ENCODE peak calls at places on chromosomes 11 and 22, in five cellular contexts. K is ovary; Y is cardiac muscle cell; R is CD4-positive, CD25-positive, alpha-beta regulatory T cell; T is hepatocyte. Q is an unnamed sample. For H3K36me3, the result is how much of the 10 kb centered on the place peaks cover.

GRCh38 chr11:8777907-8778767 is 95.5 kb downstream of the RPL27A start:
- DNase-seq in K (peak), Y (no peak), R (no peak), T (peak), Q (no peak)

GRCh38 chr11:97722721-97723120 is 1298.0 kb upstream of the CNTN5 start:
- DNase-seq in K (no peak), Y (no peak), R (no peak), T (no peak), Q (no peak)

GRCh38 chr11:83583953-83584352 is 297.8 kb upstream of the CCDC90B start:
- DNase-seq in K (no peak), Y (no peak), R (no peak), T (no peak), Q (no peak)

GRCh38 chr11:120180571-120181445 is 30.0 kb upstream of the OAF start:
- DNase-seq in K (no peak), Y (no peak), R (no peak), T (peak), Q (no peak)

GRCh38 chr11:121696177-121696863 is 243.6 kb upstream of the SORL1-AS1 start:
- DNase-seq in K (no peak), Y (no peak), R (no peak), T (no peak), Q (no peak)

GRCh38 chr22:43541462-43542407 is 129.9 kb downstream of the MPPED1 start:
- DNase-seq in K (no peak), Y (no peak), R (no peak), T (no peak), Q (no peak)

GRCh38 chr22:45971389-45972028 is 5.5 kb downstream of the WNT7B start:
- DNase-seq in K (no peak), Y (no peak), R (no peak), T (no peak), Q (no peak)

GRCh38 chr22:50325444-50326224 is 1.2 kb downstream of the DENND6B start:
- DNase-seq in K (no peak), Y (no peak), R (no peak), T (no peak), Q (no peak)

GRCh38 chr22:41842996-41843970 is 10.4 kb downstream of the SREBF2 start:
- DNase-seq in K (no peak), Y (no peak), R (no peak), T (no peak), Q (no peak)

GRCh38 chr11:10744206-10744605 is 6.8 kb upstream of the CTR9 start:
- DNase-seq in K (no peak), Y (no peak), R (no peak), T (no peak), Q (no peak)

GRCh38 chr11:8257003-8257664 is 6.5 kb downstream of the LMO1 start:
- DNase-seq in K (no peak), Y (no peak), R (no peak), T (no peak), Q (no peak)

GRCh38 chr11:15159085-15159484 is 44.4 kb downstream of the INSC start:
- DNase-seq in K (no peak), Y (no peak), R (no peak), T (peak), Q (no peak)

GRCh38 chr22:29260601-29261315 is 7.0 kb downstream of the RHBDD3 start:
- DNase-seq in K (no peak), Y (no peak), R (no peak), T (no peak), Q (no peak)

GRCh38 chr11:68658661-68659060 is 25.7 kb upstream of the GAL start:
- DNase-seq in K (no peak), Y (no peak), R (no peak), T (no peak), Q (no peak)

GRCh38 chr11:12266943-12267342 is 110.4 kb upstream of the PARVA start:
- DNase-seq in K (no peak), Y (no peak), R (no peak), T (no peak), Q (no peak)

GRCh38 chr11:69708731-69709401 is 5.0 kb upstream of the FGF19 start:
- DNase-seq in K (no peak), Y (peak), R (no peak), T (peak), Q (no peak)

GRCh38 chr22:39343259-39344045 is 6.3 kb upstream of the SYNGR1 start:
- DNase-seq in K (peak), Y (peak), R (peak), T (peak), Q (peak)

GRCh38 chr11:44032304-44033085 is 15.3 kb upstream of the ACCSL start:
- DNase-seq in K (no peak), Y (peak), R (no peak), T (no peak), Q (peak)

GRCh38 chr22:17159504-17159951 is 451 bp upstream of the HDHD5 start:
- DNase-seq in K (peak), Y (no peak), R (peak), T (peak), Q (peak)

GRCh38 chr22:40040927-40041326 is 46.2 kb downstream of the FAM83F start:
- DNase-seq in K (no peak), Y (peak), R (no peak), T (peak), Q (peak)

GRCh38 chr22:43845981-43846380 is 16.3 kb downstream of the SULT4A1 start:
- DNase-seq in K (peak), Y (no peak), R (no peak), T (no peak), Q (no peak)

DNA sequence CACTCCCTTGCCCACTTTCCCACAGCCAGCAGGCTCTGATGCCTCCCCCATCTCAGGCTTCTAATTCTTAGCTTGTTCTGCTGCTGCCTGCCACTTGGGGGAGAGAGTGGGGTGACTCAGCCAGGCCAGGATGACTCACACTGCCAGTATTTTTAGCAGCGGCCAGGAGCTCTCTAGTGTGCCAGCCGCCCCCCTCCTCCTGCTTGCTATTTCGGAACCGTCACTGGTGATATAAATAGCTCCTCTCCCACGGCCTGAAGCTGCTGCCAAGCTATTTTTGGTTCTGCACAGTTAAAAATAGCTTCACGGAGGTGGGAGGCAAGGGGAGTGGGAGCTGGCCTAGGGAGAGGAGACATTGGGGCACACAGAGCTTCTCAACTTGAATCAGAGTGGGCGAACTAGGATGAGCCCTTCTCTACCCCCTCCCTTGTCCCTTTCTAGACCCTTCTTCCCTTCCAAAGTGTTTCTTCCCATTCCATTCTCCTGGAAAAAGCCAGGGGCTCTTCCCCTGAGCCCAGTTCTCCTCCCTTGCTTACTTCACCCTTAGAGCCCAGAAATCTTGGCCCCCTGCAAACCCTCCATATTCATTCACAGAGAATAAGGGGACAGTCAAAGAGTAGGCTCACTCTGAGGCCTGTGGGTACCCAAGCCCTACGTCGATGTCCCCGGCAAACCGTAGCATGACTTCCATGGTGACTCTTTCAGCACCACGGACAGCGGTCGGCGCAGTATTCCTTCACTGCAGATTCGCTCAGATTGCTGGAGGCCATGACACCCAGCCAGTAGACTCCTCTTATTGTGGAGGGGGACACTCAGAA is 2.5 kb upstream of the NPAS4 start:
- DNase-seq in K (peak), Y (peak), R (no peak), T (peak), Q (peak)
- H3K27ac ChIP-seq in K (no peak), Y (peak), R (no peak), T (no peak), Q (no peak)

GRCh38 chr11:63574856-63575602 is 11.8 kb upstream of the PLAAT2 start:
- DNase-seq in K (peak), Y (no peak), R (no peak), T (peak), Q (no peak)
- H3K36me3 ChIP-seq in K (under half), Y (under half), R (under half), T (under half), Q (under half)

DNA sequence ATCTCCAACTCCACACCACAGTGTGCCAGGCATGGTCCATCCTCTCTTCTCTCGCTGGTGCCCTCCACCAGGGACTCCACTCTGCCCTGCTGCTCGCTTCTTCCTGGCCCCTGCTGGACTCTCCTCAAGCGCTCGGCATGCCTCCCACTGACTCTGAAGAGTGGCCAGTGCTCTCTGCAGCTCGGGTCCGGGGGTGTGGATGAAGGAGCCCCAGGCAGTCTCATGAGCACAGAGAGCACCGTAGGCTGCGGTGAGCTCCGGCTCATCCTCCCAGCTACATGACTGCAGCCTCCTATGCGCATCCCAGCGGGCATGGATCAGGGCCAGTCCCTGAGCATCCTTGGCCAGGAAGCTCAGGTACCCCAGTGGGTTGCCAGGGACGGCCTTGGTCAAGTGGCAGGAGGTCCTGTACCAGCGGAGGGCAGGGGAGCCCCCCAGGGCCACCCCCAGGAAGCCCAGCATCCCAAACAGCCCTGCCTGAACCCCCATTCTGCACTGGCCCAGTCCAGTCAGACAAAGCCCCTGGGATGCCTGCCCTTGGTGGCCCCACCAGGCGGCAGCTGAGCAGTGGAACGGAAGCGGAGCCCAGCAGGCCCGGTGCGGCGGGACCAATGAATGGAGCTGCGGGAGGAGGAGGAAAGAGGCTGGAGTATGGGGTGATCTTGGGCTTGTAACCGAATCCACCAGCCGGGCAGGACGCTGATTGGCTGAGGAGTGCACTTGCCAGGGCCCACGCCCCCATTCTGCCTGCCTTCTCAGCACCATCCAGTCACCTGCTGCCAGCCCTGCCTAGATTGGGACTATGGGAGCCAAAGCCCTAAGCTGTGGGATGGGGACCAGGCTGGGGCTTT is at the start of gene PLA2G3:
- DNase-seq in K (peak), Y (peak), R (no peak), T (peak), Q (no peak)
- H3K27ac ChIP-seq in K (no peak), Y (peak), R (no peak), T (no peak), Q (no peak)

GRCh38 chr11:66073669-66074068 is 3.6 kb downstream of the PACS1 start:
- DNase-seq in K (no peak), Y (no peak), R (no peak), T (no peak), Q (no peak)

GRCh38 chr11:66070604-66071325 is 693 bp downstream of the PACS1 start:
- DNase-seq in K (peak), Y (peak), R (no peak), T (peak), Q (peak)

GRCh38 chr11:66072518-66072917 is 2.4 kb downstream of the PACS1 start:
- DNase-seq in K (no peak), Y (no peak), R (no peak), T (no peak), Q (no peak)

GRCh38 chr11:66069715-66070603 is at the start of gene PACS1:
- DNase-seq in K (peak), Y (peak), R (peak), T (peak), Q (peak)

GRCh38 chr11:66071326-66071870 is 1.3 kb downstream of the PACS1 start:
- DNase-seq in K (no peak), Y (no peak), R (no peak), T (no peak), Q (no peak)
- H3K36me3 ChIP-seq in K (under half), Y (under half), R (under half), T (under half), Q (under half)

DNA sequence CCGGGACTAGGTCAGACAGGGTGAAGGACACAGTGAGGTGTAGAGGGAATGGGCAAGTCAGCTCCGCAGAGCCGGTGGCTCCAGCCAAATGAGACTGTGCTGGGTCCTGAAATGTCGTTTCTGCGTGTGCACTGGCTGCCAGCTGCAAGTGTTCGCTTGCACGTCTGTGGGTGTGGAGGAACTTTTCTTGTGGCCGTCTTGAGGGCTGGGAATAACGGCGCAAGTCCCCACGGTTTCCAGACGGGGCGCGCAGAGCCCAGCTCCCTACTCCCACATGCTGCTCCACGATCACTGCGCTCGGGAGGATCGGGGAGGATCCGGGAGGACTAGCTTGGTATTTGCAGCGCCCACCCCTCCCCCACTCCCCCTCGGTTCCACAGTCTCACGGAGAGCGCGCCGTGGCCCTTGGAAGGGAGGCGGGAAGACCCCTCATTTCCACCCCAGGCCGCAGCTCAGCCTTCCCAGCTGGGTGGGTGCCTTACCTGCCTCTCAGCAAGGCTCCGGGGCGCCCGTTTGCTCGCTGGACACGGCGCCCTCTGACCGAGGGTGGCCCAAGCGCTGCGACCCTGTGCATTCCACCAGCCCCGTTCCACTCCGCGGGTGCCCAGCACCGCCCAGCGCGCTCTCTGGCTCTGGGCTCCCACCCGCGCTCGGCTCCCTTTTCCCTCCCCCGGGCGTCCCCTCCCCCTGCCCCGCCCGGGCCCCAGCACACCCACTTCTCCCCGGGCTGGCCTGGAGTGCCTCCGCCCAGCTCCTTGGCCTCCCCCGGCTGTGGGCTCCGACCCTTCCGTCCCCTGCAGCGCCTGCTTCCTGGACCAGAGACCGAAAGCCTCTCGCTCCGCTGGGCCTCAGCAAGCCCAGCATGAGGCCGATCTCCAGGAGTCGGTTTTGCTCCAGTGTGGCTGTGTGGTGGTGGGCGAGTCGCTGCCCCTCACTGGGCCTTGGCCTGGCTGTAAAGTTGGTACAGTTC is at the start of gene KCNE3:
- DNase-seq in K (peak), Y (no peak), R (no peak), T (peak), Q (peak)
- H3K27ac ChIP-seq in K (peak), Y (no peak), R (no peak), T (peak), Q (no peak)